ENCODE peak calls at places on chromosomes 7 and 10, in seven cellular contexts. X is iPS-NIHi11, U is GM20000, Q is GM19239, F is left colon, J is retina, I is NCI-H446 treated with DMSO at 0.1 percent for 48 hours. R is an unnamed sample.

GRCh38 chr10:13708256-13708990 is 121.7 kb downstream of the PRPF18 start:
- DNase-seq in X (no peak), U (no peak), Q (no peak), F (no peak), J (no peak), I (no peak), R (no peak)

GRCh38 chr10:68732651-68733050 is 11.6 kb downstream of the CCAR1 start:
- DNase-seq in X (no peak), U (no peak), Q (no peak), F (no peak), J (no peak), I (no peak), R (no peak)

GRCh38 chr10:122669045-122669444 is 30.6 kb downstream of the C10orf120 start:
- DNase-seq in X (no peak), U (no peak), Q (no peak), F (no peak), J (no peak), I (no peak), R (no peak)

GRCh38 chr7:123148813-123149212 is 51.0 kb downstream of the SLC13A1 start:
- DNase-seq in X (no peak), U (no peak), Q (no peak), F (no peak), J (no peak), I (no peak), R (no peak)

GRCh38 chr10:23359692-23360380 is 15.2 kb upstream of the C10orf67 start:
- DNase-seq in X (no peak), U (no peak), Q (no peak), F (no peak), J (no peak), I (no peak), R (no peak)

GRCh38 chr10:63376560-63377304 is 89.0 kb downstream of the JMJD1C start:
- DNase-seq in X (no peak), U (peak), Q (no peak), F (no peak), J (no peak), I (no peak), R (no peak)

GRCh38 chr7:82173400-82174021 is 270.1 kb downstream of the CACNA2D1 start:
- DNase-seq in X (no peak), U (no peak), Q (no peak), F (no peak), J (no peak), I (no peak), R (no peak)

GRCh38 chr7:45689011-45689796 is 115.0 kb downstream of the ADCY1 start:
- DNase-seq in X (peak), U (no peak), Q (no peak), F (no peak), J (no peak), I (no peak), R (no peak)

GRCh38 chr10:73900068-73900467 is 10.9 kb upstream of the PLAU start:
- DNase-seq in X (no peak), U (no peak), Q (no peak), F (no peak), J (no peak), I (no peak), R (no peak)

GRCh38 chr7:132966731-132967130 is 115.2 kb downstream of the CHCHD3 start:
- DNase-seq in X (no peak), U (no peak), Q (no peak), F (no peak), J (no peak), I (no peak), R (no peak)

GRCh38 chr7:27840760-27841364 is 100.9 kb downstream of the TAX1BP1 start:
- DNase-seq in X (no peak), U (no peak), Q (no peak), F (no peak), J (no peak), I (no peak), R (no peak)

GRCh38 chr7:69439636-69440325 is 158.5 kb upstream of the AUTS2 start:
- DNase-seq in X (no peak), U (no peak), Q (no peak), F (no peak), J (no peak), I (no peak), R (no peak)

GRCh38 chr10:104339469-104340098 is 1.3 kb upstream of the ITPRIP start:
- DNase-seq in X (no peak), U (no peak), Q (no peak), F (no peak), J (no peak), I (peak), R (no peak)

GRCh38 chr7:117019287-117019686 is 66.0 kb downstream of the ST7 start:
- DNase-seq in X (no peak), U (no peak), Q (no peak), F (no peak), J (no peak), I (no peak), R (no peak)

GRCh38 chr7:14748461-14748860 is 154.1 kb downstream of the DGKB start:
- DNase-seq in X (no peak), U (no peak), Q (no peak), F (no peak), J (no peak), I (peak), R (no peak)

GRCh38 chr10:103463456-103463855 is 4.8 kb upstream of the CALHM1 start:
- DNase-seq in X (no peak), U (no peak), Q (no peak), F (no peak), J (no peak), I (no peak), R (no peak)

GRCh38 chr10:91652364-91652763 is 19.5 kb upstream of the PPP1R3C start:
- DNase-seq in X (peak), U (no peak), Q (no peak), F (no peak), J (no peak), I (peak), R (no peak)

GRCh38 chr7:145909956-145910611 is 206.5 kb upstream of the CNTNAP2 start:
- DNase-seq in X (no peak), U (no peak), Q (peak), F (no peak), J (no peak), I (no peak), R (no peak)

GRCh38 chr7:29289156-29290021 is 94.8 kb downstream of the CHN2 start:
- DNase-seq in X (no peak), U (peak), Q (no peak), F (peak), J (peak), I (peak), R (no peak)

GRCh38 chr7:6306471-6306870 is 34.0 kb upstream of the CYTH3 start:
- DNase-seq in X (peak), U (no peak), Q (no peak), F (no peak), J (no peak), I (no peak), R (no peak)

GRCh38 chr10:128070721-128071416 is 55.4 kb downstream of the MKI67 start:
- DNase-seq in X (no peak), U (no peak), Q (no peak), F (peak), J (no peak), I (no peak), R (no peak)

GRCh38 chr10:3892440-3893101 is 107.6 kb upstream of the KLF6 start:
- DNase-seq in X (no peak), U (no peak), Q (no peak), F (no peak), J (peak), I (no peak), R (no peak)

GRCh38 chr7:98840096-98840495 is 29.7 kb downstream of the TMEM130 start:
- DNase-seq in X (no peak), U (no peak), Q (no peak), F (no peak), J (peak), I (no peak), R (no peak)

GRCh38 chr7:108335264-108335918 is 120.8 kb downstream of the NRCAM start:
- DNase-seq in X (peak), U (no peak), Q (no peak), F (no peak), J (peak), I (no peak), R (no peak)

GRCh38 chr10:51397695-51398094 is 301.7 kb downstream of the CSTF2T start:
- DNase-seq in X (no peak), U (no peak), Q (no peak), F (peak), J (no peak), I (peak), R (no peak)

GRCh38 chr10:101250136-101250535 is 20.9 kb upstream of the LBX1 start:
- DNase-seq in X (no peak), U (no peak), Q (no peak), F (no peak), J (no peak), I (no peak), R (no peak)

GRCh38 chr10:73591935-73592699 is 975 bp upstream of the USP54 start:
- DNase-seq in X (peak), U (peak), Q (peak), F (peak), J (peak), I (no peak), R (peak)

GRCh38 chr10:110395350-110396283 is 90.9 kb upstream of the SMNDC1 start:
- DNase-seq in X (no peak), U (peak), Q (peak), F (peak), J (no peak), I (no peak), R (no peak)

GRCh38 chr10:6339891-6340290 is 137.2 kb downstream of the PFKFB3 start:
- DNase-seq in X (no peak), U (no peak), Q (no peak), F (no peak), J (no peak), I (no peak), R (no peak)

GRCh38 chr7:90797596-90797995 is 201.5 kb downstream of the CDK14 start:
- DNase-seq in X (no peak), U (no peak), Q (no peak), F (no peak), J (no peak), I (no peak), R (no peak)

GRCh38 chr7:1844336-1844955 is 174.4 kb downstream of the ELFN1 start:
- DNase-seq in X (no peak), U (no peak), Q (no peak), F (peak), J (no peak), I (no peak), R (no peak)

GRCh38 chr10:451021-451471 is 238.4 kb downstream of the DIP2C start:
- DNase-seq in X (no peak), U (peak), Q (peak), F (no peak), J (no peak), I (no peak), R (no peak)

GRCh38 chr10:51196508-51197175 is 122.4 kb downstream of the PRKG1 start:
- DNase-seq in X (no peak), U (no peak), Q (no peak), F (no peak), J (no peak), I (no peak), R (no peak)